ENCODE peak calls at places on chromosome 14, in five cellular contexts. N, P, U, E and S are unnamed samples.

GRCh38 chr14:35999264-35999663 is 173.1 kb downstream of the BRMS1L start:
- DNase-seq in E (no peak), N (no peak), U (no peak), P (no peak), S (no peak)

GRCh38 chr14:58881433-58881832 is 243.7 kb downstream of the DACT1 start:
- DNase-seq in P (no peak), U (no peak), N (no peak), E (no peak), S (no peak)

GRCh38 chr14:88321692-88322504 is 1.2 kb downstream of the KCNK10 start:
- DNase-seq in U (no peak), E (no peak), P (no peak), N (no peak), S (no peak)

GRCh38 chr14:68386950-68387779 is 405.7 kb downstream of the ZFP36L1 start:
- DNase-seq in N (no peak), U (no peak), E (peak), P (no peak), S (no peak)

GRCh38 chr14:20998674-20999366 is at the start of gene SLC39A2:
- DNase-seq in E (peak), U (no peak), P (peak), N (peak), S (peak)

GRCh38 chr14:101480747-101481530 is 80.4 kb upstream of the DIO3 start:
- DNase-seq in N (peak), E (peak), U (peak), P (peak), S (peak)

GRCh38 chr14:103624860-103625259 is 4.2 kb upstream of the KLC1 start:
- DNase-seq in U (peak), P (peak), E (peak), N (peak), S (peak)

GRCh38 chr14:65618996-65619395 is 206.5 kb downstream of the FUT8 start:
- DNase-seq in E (no peak), N (no peak), P (no peak), U (no peak), S (no peak)

GRCh38 chr14:78764240-78764639 is 594.1 kb downstream of the NRXN3 start:
- DNase-seq in P (no peak), N (no peak), U (peak), E (peak), S (peak)

GRCh38 chr14:91873476-91874265 is 6.3 kb upstream of the TC2N start:
- DNase-seq in U (no peak), N (no peak), P (no peak), E (no peak), S (peak)

GRCh38 chr14:68468437-68469207 is 324.2 kb downstream of the ZFP36L1 start:
- DNase-seq in N (peak), P (no peak), E (peak), U (peak), S (peak)

GRCh38 chr14:92687681-92688433 is 60.6 kb downstream of the LGMN start:
- DNase-seq in N (peak), E (peak), U (no peak), P (peak), S (no peak)

GRCh38 chr14:75125617-75126016 is 1.2 kb downstream of the NEK9 start:
- DNase-seq in U (peak), P (no peak), N (peak), E (peak), S (no peak)

GRCh38 chr14:75126679-75127473 is at the start of gene NEK9:
- DNase-seq in N (peak), E (peak), P (peak), U (peak), S (no peak)

GRCh38 chr14:75121559-75121958 is 5.3 kb downstream of the NEK9 start:
- DNase-seq in N (no peak), P (no peak), U (no peak), E (no peak), S (no peak)

GRCh38 chr14:75126121-75126544 is 715 bp downstream of the NEK9 start:
- DNase-seq in E (peak), U (no peak), N (peak), P (no peak), S (no peak)

GRCh38 chr14:75123991-75124390 is 2.9 kb downstream of the NEK9 start:
- DNase-seq in N (peak), E (peak), U (peak), P (no peak), S (peak)
- H3K4me3 ChIP-seq in N (no peak), E (no peak), U (no peak), P (no peak), S (no peak)

GRCh38 chr14:51979399-51979709 is 10.0 kb upstream of the RTRAF start:
- DNase-seq in N (no peak), E (no peak), P (no peak), U (no peak), S (no peak)
- TF ChIP-seq CTCF in N (no peak), E (no peak), P (no peak), U (no peak), S (no peak)

GRCh38 chr14:52693532-52693931 is 1.8 kb downstream of the ERO1A start:
- DNase-seq in E (no peak), U (no peak), N (no peak), P (no peak), S (no peak)
- H3K4me3 ChIP-seq in E (no peak), U (no peak), N (no peak), P (no peak), S (no peak)

GRCh38 chr14:39731912-39732311 is 299.7 kb upstream of the FBXO33 start:
- DNase-seq in N (no peak), E (no peak), U (no peak), P (no peak), S (no peak)
- TF ChIP-seq CTCF in N (no peak), E (peak), U (peak), P (no peak), S (peak)